ENCODE peak calls at places on chromosome 4, in four cellular contexts. M is tibial artery, Z is astrocyte, K is tibial nerve. L is an unnamed sample.
A peak's percentile ranks its signal among the peaks of the same experiment; 100 is the strongest.

GRCh38 chr4:123546661-123547060 is 150.1 kb downstream of the SPRY1 start:
- DNase-seq in M (no peak), Z (no peak), K (no peak), L (no peak)

GRCh38 chr4:163493643-163494359 is 689 bp upstream of the TMA16 start:
- DNase-seq in M (peak; percentile 41), Z (no peak), K (no peak), L (peak; percentile 66)

GRCh38 chr4:168864831-168865541 is 145.1 kb downstream of the CBR4 start:
- DNase-seq in M (no peak), Z (peak; percentile 81), K (no peak), L (no peak)

GRCh38 chr4:172776203-172776896 is 392.3 kb upstream of the GALNT7 start:
- DNase-seq in M (no peak), Z (no peak), K (no peak), L (no peak)

GRCh38 chr4:120432451-120432850 is 365.8 kb upstream of the MAD2L1 start:
- DNase-seq in M (no peak), Z (no peak), K (no peak), L (no peak)

GRCh38 chr4:62528874-62529273 is 1328.7 kb downstream of the ADGRL3 start:
- DNase-seq in M (no peak), Z (no peak), K (no peak), L (no peak)

GRCh38 chr4:88697588-88698329 is at the start of gene NAP1L5:
- DNase-seq in M (peak; percentile 49), Z (peak; percentile 69), K (peak; percentile 53), L (peak; percentile 77)

GRCh38 chr4:145732416-145732815 is 52.5 kb downstream of the C4orf51 start:
- DNase-seq in M (no peak), Z (no peak), K (no peak), L (peak; percentile 25)

GRCh38 chr4:174604198-174604597 is 81.9 kb upstream of the HPGD start:
- DNase-seq in M (no peak), Z (peak; percentile 57), K (no peak), L (no peak)

GRCh38 chr4:68451246-68452211 is 4.3 kb downstream of the TMPRSS11E start:
- DNase-seq in M (no peak), Z (peak; percentile 40), K (no peak), L (no peak)

GRCh38 chr4:185987976-185988627 is 80.9 kb upstream of the TLR3 start:
- DNase-seq in M (no peak), Z (peak; percentile 12), K (no peak), L (no peak)

GRCh38 chr4:183200453-183200852 is 101.4 kb downstream of the WWC2 start:
- DNase-seq in M (peak; percentile 29), Z (peak; percentile 94), K (no peak), L (peak; percentile 24)

GRCh38 chr4:20352172-20352431 is 100.4 kb downstream of the SLIT2 start:
- DNase-seq in M (no peak), Z (no peak), K (no peak), L (no peak)

GRCh38 chr4:173505924-173506779 is 23.9 kb downstream of the HAND2 start:
- DNase-seq in M (peak; percentile 66), Z (no peak), K (no peak), L (no peak)

GRCh38 chr4:12545845-12546244 is 938.3 kb downstream of the RAB28 start:
- DNase-seq in M (no peak), Z (no peak), K (no peak), L (no peak)

GRCh38 chr4:140757220-140757607 is 1.0 kb upstream of the TBC1D9 start:
- DNase-seq in M (no peak), Z (no peak), K (no peak), L (no peak)

GRCh38 chr4:20839957-20840356 is 139.7 kb downstream of the PACRGL start:
- DNase-seq in M (no peak), Z (peak; percentile 77), K (no peak), L (no peak)

GRCh38 chr4:169628579-169628978 is 8.2 kb downstream of the CLCN3 start:
- DNase-seq in M (no peak), Z (no peak), K (no peak), L (no peak)

GRCh38 chr4:185127021-185127925 is 15.8 kb upstream of the SLC25A4 start:
- DNase-seq in M (no peak), Z (peak; percentile 12), K (no peak), L (no peak)

GRCh38 chr4:186144596-186145569 is 40.4 kb downstream of the FAM149A start:
- DNase-seq in M (peak; percentile 63), Z (peak; percentile 62), K (no peak), L (peak; percentile 53)

GRCh38 chr4:67575889-67576329 is 17.4 kb downstream of the STAP1 start:
- DNase-seq in M (no peak), Z (no peak), K (no peak), L (no peak)

GRCh38 chr4:46933686-46934085 is 24.6 kb upstream of the COX7B2 start:
- DNase-seq in M (no peak), Z (peak; percentile 30), K (no peak), L (no peak)

GRCh38 chr4:122539861-122540465 is 80.9 kb downstream of the IL21 start:
- DNase-seq in M (no peak), Z (peak; percentile 59), K (no peak), L (no peak)

GRCh38 chr4:183333202-183333601 is 11.0 kb upstream of the CLDN24 start:
- DNase-seq in M (no peak), Z (no peak), K (no peak), L (no peak)

GRCh38 chr4:11120435-11120834 is 308.3 kb downstream of the HS3ST1 start:
- DNase-seq in M (no peak), Z (no peak), K (no peak), L (no peak)

GRCh38 chr4:123452585-123452984 is 56.0 kb downstream of the SPRY1 start:
- DNase-seq in M (peak; percentile 81), Z (peak; percentile 85), K (peak; percentile 55), L (no peak)

GRCh38 chr4:17173300-17173699 is 274.9 kb upstream of the LDB2 start:
- DNase-seq in M (no peak), Z (no peak), K (no peak), L (no peak)

GRCh38 chr4:154551872-154552686 is 1.9 kb upstream of the PLRG1 start:
- DNase-seq in M (peak; percentile 81), Z (peak; percentile 62), K (peak; percentile 50), L (peak; percentile 81)

GRCh38 chr4:153252122-153252521 is 47.9 kb downstream of the TRIM2 start:
- DNase-seq in M (no peak), Z (no peak), K (no peak), L (no peak)

GRCh38 chr4:4754641-4755040 is 104.8 kb upstream of the MSX1 start:
- DNase-seq in M (no peak), Z (no peak), K (no peak), L (no peak)

GRCh38 chr4:2044119-2044485 is 15.0 kb upstream of the NAT8L start:
- DNase-seq in M (no peak), Z (no peak), K (no peak), L (no peak)

GRCh38 chr4:118969359-118969758 is 80.7 kb downstream of the SYNPO2 start:
- DNase-seq in M (peak; percentile 84), Z (peak; percentile 62), K (peak; percentile 35), L (no peak)

GRCh38 chr4:84967292-84967651 is 782 bp upstream of the WDFY3 start:
- DNase-seq in M (peak; percentile 37), Z (peak; percentile 37), K (no peak), L (no peak)

GRCh38 chr4:94455081-94455480 is 3.3 kb downstream of the PDLIM5 start:
- DNase-seq in M (peak; percentile 82), Z (peak; percentile 80), K (no peak), L (peak; percentile 80)

GRCh38 chr4:181659202-181659601 is 584.0 kb upstream of the TENM3 start:
- DNase-seq in M (no peak), Z (no peak), K (no peak), L (no peak)

GRCh38 chr4:155568641-155569040 is 98.0 kb upstream of the GUCY1A1 start:
- DNase-seq in M (no peak), Z (no peak), K (no peak), L (no peak)

GRCh38 chr4:155569471-155569870 is 97.2 kb upstream of the GUCY1A1 start:
- DNase-seq in M (no peak), Z (no peak), K (no peak), L (no peak)

GRCh38 chr4:155570661-155571060 is 96.0 kb upstream of the GUCY1A1 start:
- DNase-seq in M (no peak), Z (no peak), K (no peak), L (no peak)

GRCh38 chr4:155571184-155571944 is 95.3 kb upstream of the GUCY1A1 start:
- DNase-seq in M (no peak), Z (no peak), K (no peak), L (no peak)

GRCh38 chr4:155569960-155570515 is 96.6 kb upstream of the GUCY1A1 start:
- DNase-seq in M (no peak), Z (peak; percentile 73), K (no peak), L (no peak)
- H3K4me1 ChIP-seq in M (no peaks in the 10 kb centered on the region), Z (no peaks in the 10 kb centered on the region), K (no peaks in the 10 kb centered on the region), L (no peaks in the 10 kb centered on the region)

GRCh38 chr4:139152249-139152648 is 24.8 kb downstream of the ELF2 start:
- DNase-seq in M (no peak), Z (no peak), K (no peak), L (no peak)

GRCh38 chr4:139154134-139154421 is 22.9 kb downstream of the ELF2 start:
- DNase-seq in M (no peak), Z (no peak), K (no peak), L (no peak)

GRCh38 chr4:139153411-139154133 is 23.4 kb downstream of the ELF2 start:
- DNase-seq in M (no peak), Z (no peak), K (no peak), L (no peak)

GRCh38 chr4:139154952-139155557 is 22.0 kb downstream of the ELF2 start:
- DNase-seq in M (no peak), Z (no peak), K (no peak), L (no peak)

GRCh38 chr4:139154538-139154937 is 22.5 kb downstream of the ELF2 start:
- DNase-seq in M (no peak), Z (no peak), K (no peak), L (no peak)
- H3K4me1 ChIP-seq in M (peaks cover 13% of the 10 kb centered on the region), Z (no peaks in the 10 kb centered on the region), K (peaks cover 18% of the 10 kb centered on the region), L (no peaks in the 10 kb centered on the region)

DNA sequence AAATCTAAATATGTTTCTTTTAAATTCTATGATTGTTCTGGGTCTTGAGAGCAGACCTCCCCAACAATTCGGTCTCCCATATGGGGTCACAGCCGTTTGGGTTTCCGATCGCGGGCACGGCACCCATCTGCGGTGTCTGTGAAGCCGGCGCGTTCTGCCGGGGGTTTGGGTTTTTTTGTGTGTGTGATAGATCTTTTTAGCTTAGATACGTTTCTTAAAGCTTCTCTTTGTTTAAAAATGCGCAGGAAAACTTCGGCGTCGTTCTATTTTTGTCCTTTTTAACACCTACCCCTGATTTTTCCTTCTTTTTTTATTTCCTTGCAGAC is 34.2 kb downstream of the TBC1D14 start:
- DNase-seq in M (no peak), Z (no peak), K (no peak), L (no peak)
- H3K4me1 ChIP-seq in M (peaks cover 11% of the 10 kb centered on the region), Z (peaks cover 22% of the 10 kb centered on the region), K (peaks cover 70% of the 10 kb centered on the region), L (peaks cover 68% of the 10 kb centered on the region)

DNA sequence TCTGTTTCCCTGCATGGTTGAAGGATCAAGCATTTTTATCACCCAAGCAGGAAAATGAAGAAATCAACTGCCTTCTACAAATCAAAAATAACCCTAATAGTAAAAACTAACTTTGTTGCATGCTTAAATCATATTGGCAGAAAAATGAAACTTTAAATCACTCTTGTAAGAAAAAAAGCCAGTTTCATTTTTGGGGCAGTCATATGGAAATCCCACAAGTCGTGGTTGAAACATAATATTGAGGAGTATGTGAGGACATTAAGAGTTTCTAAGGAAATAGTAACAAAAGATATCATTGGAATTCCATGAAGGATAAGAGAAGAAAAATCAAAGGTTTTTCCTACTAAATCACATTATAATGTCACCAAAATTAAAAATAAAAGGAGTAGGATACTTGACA is 8.3 kb downstream of the TEC start:
- DNase-seq in M (no peak), Z (peak; percentile 70), K (no peak), L (no peak)
- H3K4me1 ChIP-seq in M (no peaks in the 10 kb centered on the region), Z (no peaks in the 10 kb centered on the region), K (no peaks in the 10 kb centered on the region), L (no peaks in the 10 kb centered on the region)

GRCh38 chr4:126451237-126451885 is 1136.6 kb downstream of the FAT4 start:
- DNase-seq in M (no peak), Z (peak; percentile 8), K (no peak), L (no peak)
- H3K4me1 ChIP-seq in M (no peaks in the 10 kb centered on the region), Z (no peaks in the 10 kb centered on the region), K (no peaks in the 10 kb centered on the region), L (no peaks in the 10 kb centered on the region)